ENCODE peak calls at places on chromosomes 2 and 18, in eight cellular contexts. S is esophagus squamous epithelium, E is cardiac muscle cell, J is AG04450, Z is right lobe of liver, X is fibroblast of lung, P is sigmoid colon, H is transverse colon. Q is an unnamed sample. For H3K9me3, the result is how much of the 10 kb centered on the place peaks cover.

GRCh38 chr2:172288603-172289002 is 138.8 kb upstream of the ITGA6 start:
- DNase-seq in Z (no peak), X (no peak), J (no peak), P (no peak), S (no peak), H (no peak), E (no peak), Q (no peak)

GRCh38 chr2:54895735-54896134 is 154.5 kb downstream of the RTN4 start:
- DNase-seq in S (no peak), E (peak), J (no peak), Z (no peak), P (no peak), X (peak), H (no peak), Q (no peak)

GRCh38 chr2:175207741-175208438 is 26.4 kb upstream of the ATP5MC3 start:
- DNase-seq in Z (peak), S (no peak), P (no peak), J (no peak), E (peak), H (peak), X (peak), Q (peak)

GRCh38 chr2:107430006-107430405 is 396.7 kb upstream of the RGPD4 start:
- DNase-seq in E (no peak), S (no peak), X (no peak), Z (no peak), H (no peak), J (no peak), P (no peak), Q (no peak)

GRCh38 chr2:94861308-94862152 is 9.7 kb upstream of the TEKT4 start:
- DNase-seq in Z (no peak), S (no peak), E (no peak), X (no peak), P (peak), H (no peak), J (no peak), Q (no peak)

GRCh38 chr2:98269274-98269673 is 77.0 kb upstream of the CNGA3 start:
- DNase-seq in P (no peak), S (no peak), E (peak), J (peak), H (no peak), Z (no peak), X (peak), Q (peak)

GRCh38 chr18:65725421-65726050 is 25.3 kb upstream of the CDH7 start:
- DNase-seq in P (no peak), H (peak), J (no peak), E (peak), X (no peak), Z (no peak), S (no peak), Q (no peak)

GRCh38 chr2:127575941-127576432 is 40.5 kb downstream of the MYO7B start:
- DNase-seq in H (no peak), Z (no peak), X (no peak), E (peak), J (no peak), S (no peak), P (no peak), Q (no peak)

GRCh38 chr2:636649-637405 is 40.4 kb downstream of the TMEM18 start:
- DNase-seq in E (peak), J (peak), S (no peak), P (peak), Z (peak), X (peak), H (peak), Q (peak)

GRCh38 chr2:212686285-212686895 is 147.8 kb upstream of the ERBB4 start:
- DNase-seq in P (peak), Z (peak), S (no peak), J (peak), H (peak), E (peak), X (peak), Q (peak)

GRCh38 chr2:65265090-65266045 is 37.7 kb downstream of the ACTR2 start:
- DNase-seq in P (no peak), H (no peak), E (peak), X (peak), S (no peak), J (peak), Z (no peak), Q (peak)

GRCh38 chr2:17538844-17539554 is 1.5 kb upstream of the VSNL1 start:
- DNase-seq in H (peak), E (peak), S (no peak), J (no peak), P (peak), X (peak), Z (peak), Q (peak)

GRCh38 chr2:15579641-15580040 is 12.0 kb upstream of the DDX1 start:
- DNase-seq in E (no peak), Z (no peak), S (no peak), X (no peak), P (no peak), J (no peak), H (no peak), Q (no peak)

GRCh38 chr2:46748121-46748520 is 167.5 kb downstream of the MCFD2 start:
- DNase-seq in S (no peak), E (no peak), P (no peak), J (no peak), X (no peak), Z (no peak), H (no peak), Q (no peak)

GRCh38 chr18:902179-902718 is 2.4 kb upstream of the ADCYAP1 start:
- DNase-seq in S (no peak), E (peak), H (no peak), Z (no peak), J (no peak), X (no peak), P (no peak), Q (no peak)

GRCh38 chr2:54859997-54860701 is 136.7 kb downstream of the EML6 start:
- DNase-seq in H (no peak), Z (no peak), S (no peak), E (peak), J (peak), X (peak), P (no peak), Q (no peak)

GRCh38 chr18:54928236-54928635 is 31.0 kb downstream of the CCDC68 start:
- DNase-seq in S (no peak), X (no peak), J (no peak), P (no peak), H (no peak), E (peak), Z (no peak), Q (no peak)

GRCh38 chr2:224966663-224967062 is 75.6 kb downstream of the DOCK10 start:
- DNase-seq in E (no peak), J (no peak), X (no peak), H (no peak), S (no peak), P (no peak), Z (no peak), Q (no peak)

GRCh38 chr2:219230201-219230540 is 565 bp downstream of the ANKZF1 start:
- DNase-seq in S (no peak), J (no peak), P (peak), X (peak), H (peak), E (peak), Z (peak), Q (peak)

GRCh38 chr2:29920631-29921559 is 491 bp downstream of the ALK start:
- DNase-seq in X (peak), S (no peak), P (no peak), Z (peak), J (no peak), H (no peak), E (peak), Q (no peak)

GRCh38 chr2:200172944-200173481 is 133.5 kb upstream of the SPATS2L start:
- DNase-seq in J (no peak), Z (no peak), S (no peak), P (no peak), H (no peak), E (peak), X (peak), Q (no peak)

GRCh38 chr2:47568164-47568861 is 165.4 kb downstream of the MSH2 start:
- DNase-seq in Z (no peak), J (no peak), E (no peak), X (no peak), S (no peak), H (no peak), P (no peak), Q (no peak)

GRCh38 chr2:104582471-104582870 is 271.4 kb upstream of the POU3F3 start:
- DNase-seq in X (no peak), H (no peak), Z (no peak), E (no peak), P (no peak), S (no peak), J (no peak), Q (no peak)

GRCh38 chr2:160816916-160817315 is 323.3 kb upstream of the RBMS1 start:
- DNase-seq in S (no peak), E (no peak), P (no peak), X (peak), J (no peak), H (no peak), Z (no peak), Q (no peak)

GRCh38 chr2:179336782-179337534 is 72.3 kb upstream of the SESTD1 start:
- DNase-seq in Z (no peak), H (no peak), E (peak), X (peak), S (no peak), J (no peak), P (no peak), Q (no peak)

GRCh38 chr2:218988164-218988563 is 3.2 kb upstream of the FEV start:
- DNase-seq in J (no peak), H (no peak), P (no peak), Z (no peak), S (no peak), X (no peak), E (no peak), Q (no peak)

GRCh38 chr2:14634223-14634884 is 1.8 kb downstream of the LRATD1 start:
- DNase-seq in Z (peak), H (peak), S (no peak), E (peak), P (peak), J (peak), X (peak), Q (peak)

GRCh38 chr2:158325031-158325781 is 131.3 kb downstream of the CCDC148 start:
- DNase-seq in H (no peak), P (no peak), Z (no peak), E (no peak), X (peak), J (no peak), S (no peak), Q (no peak)

GRCh38 chr2:29104589-29105164 is 10.5 kb upstream of the CLIP4 start:
- DNase-seq in E (no peak), H (no peak), P (no peak), J (no peak), Z (no peak), X (no peak), S (no peak), Q (no peak)

GRCh38 chr2:46554381-46554780 is 75.0 kb downstream of the TMEM247 start:
- DNase-seq in Z (no peak), S (no peak), J (no peak), E (no peak), P (peak), H (no peak), X (peak), Q (no peak)

DNA sequence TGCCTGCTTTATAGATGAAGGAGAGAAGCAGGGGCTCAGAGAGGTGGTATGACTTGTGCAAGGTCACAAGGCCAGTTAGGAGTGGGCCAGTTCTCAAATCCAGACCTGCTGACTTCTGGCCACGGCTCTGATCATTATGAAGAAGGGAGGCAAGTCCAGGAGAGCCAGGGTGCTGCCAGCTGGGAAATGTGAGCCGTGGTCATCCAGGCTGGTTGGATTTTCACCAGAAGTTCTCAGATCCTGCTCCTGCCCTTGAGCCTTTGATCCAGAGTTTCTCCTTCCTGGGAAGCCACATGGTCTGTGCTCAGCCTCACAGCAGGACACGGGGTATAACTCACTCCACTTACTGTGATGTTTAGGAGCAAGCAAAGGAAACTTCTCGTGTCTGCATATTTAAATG is 239.9 kb downstream of the KLHL29 start:
- DNase-seq in P (no peak), J (no peak), H (no peak), S (no peak), X (no peak), E (no peak), Z (no peak), Q (no peak)
- TF ChIP-seq CTCF in P (no peak), J (no peak), H (no peak), S (no peak), X (no peak), E (no peak), Z (no peak), Q (no peak)

DNA sequence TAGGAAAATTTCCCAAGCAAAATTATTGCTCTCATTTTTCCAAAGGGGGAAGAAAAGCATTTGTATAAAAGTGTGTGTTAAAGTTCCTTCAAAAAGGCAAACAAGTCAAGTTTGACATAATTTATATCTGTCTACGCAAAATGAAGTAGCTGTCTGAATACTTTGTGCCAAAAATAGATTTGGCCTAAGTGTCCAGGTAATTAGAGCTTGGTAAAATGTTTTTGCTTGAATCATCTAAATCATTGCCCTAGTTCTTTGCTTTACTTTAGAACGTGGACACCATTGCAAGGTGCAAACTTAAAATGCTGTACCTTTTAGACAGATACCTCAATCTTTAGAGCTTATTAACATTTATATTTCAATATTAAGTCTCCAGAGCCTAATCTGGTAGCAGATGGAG is 97.6 kb upstream of the MAPRE2 start:
- DNase-seq in X (no peak), Z (no peak), P (no peak), S (no peak), J (no peak), E (no peak), H (no peak), Q (no peak)
- H3K4me3 ChIP-seq in X (no peak), Z (no peak), P (no peak), S (no peak), J (no peak), E (no peak), H (no peak), Q (no peak)

GRCh38 chr2:44134848-44135247 is 33.8 kb upstream of the PPM1B start:
- DNase-seq in S (no peak), Z (no peak), H (no peak), J (no peak), E (no peak), X (no peak), P (no peak), Q (no peak)
- H3K9me3 ChIP-seq in S (under half), Z (under half), H (under half), J (under half), E (under half), X (under half), P (under half), Q (under half)

GRCh38 chr2:234136461-234136860 is 86.0 kb downstream of the SPP2 start:
- DNase-seq in P (no peak), J (no peak), Z (no peak), E (no peak), S (no peak), H (no peak), X (no peak), Q (peak)
- TF ChIP-seq CTCF in P (no peak), J (no peak), Z (no peak), E (no peak), S (no peak), H (no peak), X (no peak), Q (no peak)

GRCh38 chr18:9096013-9096383 is 6.5 kb upstream of the NDUFV2 start:
- DNase-seq in P (no peak), H (no peak), Z (no peak), S (no peak), E (no peak), J (no peak), X (no peak), Q (no peak)

GRCh38 chr18:9094307-9095226 is 7.9 kb upstream of the NDUFV2 start:
- DNase-seq in Z (no peak), X (peak), S (no peak), E (peak), H (no peak), J (peak), P (no peak), Q (no peak)

GRCh38 chr18:9097349-9097748 is 5.2 kb upstream of the NDUFV2 start:
- DNase-seq in X (no peak), H (no peak), E (no peak), S (no peak), J (no peak), P (no peak), Z (no peak), Q (no peak)

GRCh38 chr18:9096698-9097097 is 5.8 kb upstream of the NDUFV2 start:
- DNase-seq in X (no peak), P (no peak), S (no peak), E (no peak), H (no peak), Z (no peak), J (no peak), Q (no peak)

GRCh38 chr18:9095297-9096012 is 7.0 kb upstream of the NDUFV2 start:
- DNase-seq in Z (no peak), J (peak), X (peak), S (no peak), P (peak), E (peak), H (peak), Q (no peak)
- H3K4me3 ChIP-seq in Z (no peak), J (no peak), X (no peak), S (no peak), P (no peak), E (no peak), H (no peak), Q (no peak)

GRCh38 chr2:6845312-6845711 is 20.4 kb downstream of the CMPK2 start:
- DNase-seq in H (no peak), X (peak), Z (no peak), P (no peak), E (peak), J (no peak), S (no peak), Q (no peak)
- H3K9me3 ChIP-seq in H (under half), X (under half), Z (under half), P (under half), E (under half), J (under half), S (under half), Q (half or more)

Q was measured in mucosa of descending colon.